ENCODE peak calls at places on chromosomes 3 and 15, in four cellular contexts. One of them, this sample, is unnamed.

GRCh38 chr15:68376447-68377060 is 55.4 kb downstream of the ITGA11 start:
- DNase-seq in transverse colon: no peak
- DNase-seq in fibroblast of lung: no peak
- DNase-seq in tibial nerve: no peak
- DNase-seq in this sample: no peak

GRCh38 chr3:15519096-15519495 is 2.4 kb downstream of the COLQ start:
- DNase-seq in transverse colon: no peak
- DNase-seq in fibroblast of lung: no peak
- DNase-seq in tibial nerve: no peak
- DNase-seq in this sample: no peak

GRCh38 chr3:126180477-126181397 is at the start of gene ALDH1L1:
- DNase-seq in transverse colon: peak
- DNase-seq in fibroblast of lung: peak
- DNase-seq in tibial nerve: peak
- DNase-seq in this sample: peak

GRCh38 chr3:164365242-164365641 is 713.1 kb downstream of the SI start:
- DNase-seq in transverse colon: no peak
- DNase-seq in fibroblast of lung: no peak
- DNase-seq in tibial nerve: no peak
- DNase-seq in this sample: no peak

GRCh38 chr3:129268396-129268795 is 10.3 kb upstream of the HMCES start:
- DNase-seq in transverse colon: no peak
- DNase-seq in fibroblast of lung: no peak
- DNase-seq in tibial nerve: no peak
- DNase-seq in this sample: no peak

GRCh38 chr3:127159547-127159946 is 33.4 kb upstream of the PRR23E start:
- DNase-seq in transverse colon: no peak
- DNase-seq in fibroblast of lung: no peak
- DNase-seq in tibial nerve: no peak
- DNase-seq in this sample: no peak

GRCh38 chr3:12046406-12046805 is 42.2 kb downstream of the SYN2 start:
- DNase-seq in transverse colon: no peak
- DNase-seq in fibroblast of lung: peak
- DNase-seq in tibial nerve: no peak
- DNase-seq in this sample: peak

GRCh38 chr3:126129408-126129891 is 45.5 kb upstream of the SLC41A3 start:
- DNase-seq in transverse colon: peak
- DNase-seq in fibroblast of lung: peak
- DNase-seq in tibial nerve: no peak
- DNase-seq in this sample: peak

GRCh38 chr3:69085543-69086132 is 901 bp downstream of the ARL6IP5 start:
- DNase-seq in transverse colon: peak
- DNase-seq in fibroblast of lung: peak
- DNase-seq in tibial nerve: no peak
- DNase-seq in this sample: peak

GRCh38 chr3:10707089-10707983 is 108.7 kb upstream of the SLC6A11 start:
- DNase-seq in transverse colon: no peak
- DNase-seq in fibroblast of lung: no peak
- DNase-seq in tibial nerve: no peak
- DNase-seq in this sample: no peak

GRCh38 chr3:36521007-36521379 is 140.7 kb downstream of the STAC start:
- DNase-seq in transverse colon: no peak
- DNase-seq in fibroblast of lung: no peak
- DNase-seq in tibial nerve: no peak
- DNase-seq in this sample: no peak

GRCh38 chr3:46857485-46858341 is 5.5 kb downstream of the MYL3 start:
- DNase-seq in transverse colon: no peak
- DNase-seq in fibroblast of lung: no peak
- DNase-seq in tibial nerve: no peak
- DNase-seq in this sample: no peak

GRCh38 chr15:38453971-38454686 is at the start of gene FAM98B:
- DNase-seq in transverse colon: peak
- DNase-seq in fibroblast of lung: peak
- DNase-seq in tibial nerve: peak
- DNase-seq in this sample: peak

GRCh38 chr15:96184297-96184696 is 146.2 kb upstream of the NR2F2 start:
- DNase-seq in transverse colon: no peak
- DNase-seq in fibroblast of lung: no peak
- DNase-seq in tibial nerve: no peak
- DNase-seq in this sample: no peak

GRCh38 chr3:186261638-186262037 is 100.4 kb downstream of the DGKG start:
- DNase-seq in transverse colon: no peak
- DNase-seq in fibroblast of lung: no peak
- DNase-seq in tibial nerve: no peak
- DNase-seq in this sample: peak

GRCh38 chr15:57635300-57635944 is 43.7 kb downstream of the MYZAP start:
- DNase-seq in transverse colon: peak
- DNase-seq in fibroblast of lung: no peak
- DNase-seq in tibial nerve: no peak
- DNase-seq in this sample: no peak

GRCh38 chr15:89335289-89336041 is 841 bp upstream of the POLG start:
- DNase-seq in transverse colon: peak
- DNase-seq in fibroblast of lung: no peak
- DNase-seq in tibial nerve: peak
- DNase-seq in this sample: no peak

GRCh38 chr3:161273589-161274218 is 52.6 kb downstream of the NMD3 start:
- DNase-seq in transverse colon: no peak
- DNase-seq in fibroblast of lung: peak
- DNase-seq in tibial nerve: peak
- DNase-seq in this sample: peak

GRCh38 chr15:41473418-41473817 is 20.3 kb upstream of the ITPKA start:
- DNase-seq in transverse colon: no peak
- DNase-seq in fibroblast of lung: no peak
- DNase-seq in tibial nerve: no peak
- DNase-seq in this sample: no peak

GRCh38 chr3:184656430-184656990 is 55.4 kb downstream of the MAGEF1 start:
- DNase-seq in transverse colon: no peak
- DNase-seq in fibroblast of lung: no peak
- DNase-seq in tibial nerve: no peak
- DNase-seq in this sample: no peak

GRCh38 chr15:70376929-70377691 is 279.4 kb upstream of the TLE3 start:
- DNase-seq in transverse colon: peak
- DNase-seq in fibroblast of lung: peak
- DNase-seq in tibial nerve: peak
- DNase-seq in this sample: peak

GRCh38 chr15:85047271-85047948 is 65.8 kb downstream of the PDE8A start:
- DNase-seq in transverse colon: peak
- DNase-seq in fibroblast of lung: peak
- DNase-seq in tibial nerve: peak
- DNase-seq in this sample: peak

GRCh38 chr15:70605606-70606410 is 157.6 kb downstream of the UACA start:
- DNase-seq in transverse colon: peak
- DNase-seq in fibroblast of lung: peak
- DNase-seq in tibial nerve: peak
- DNase-seq in this sample: peak

GRCh38 chr15:80761754-80762153 is 17.4 kb upstream of the CEMIP start:
- DNase-seq in transverse colon: no peak
- DNase-seq in fibroblast of lung: no peak
- DNase-seq in tibial nerve: no peak
- DNase-seq in this sample: no peak

GRCh38 chr3:122299872-122300460 is 25.1 kb upstream of the CSTA start:
- DNase-seq in transverse colon: no peak
- DNase-seq in fibroblast of lung: peak
- DNase-seq in tibial nerve: peak
- DNase-seq in this sample: peak

GRCh38 chr3:99839613-99840012 is 22.0 kb downstream of the CMSS1 start:
- DNase-seq in transverse colon: no peak
- DNase-seq in fibroblast of lung: no peak
- DNase-seq in tibial nerve: no peak
- DNase-seq in this sample: no peak

GRCh38 chr3:141709126-141709770 is 28.9 kb upstream of the RNF7 start:
- DNase-seq in transverse colon: no peak
- DNase-seq in fibroblast of lung: no peak
- DNase-seq in tibial nerve: no peak
- DNase-seq in this sample: no peak

GRCh38 chr3:5021571-5022092 is 42.4 kb downstream of the BHLHE40 start:
- DNase-seq in transverse colon: no peak
- DNase-seq in fibroblast of lung: peak
- DNase-seq in tibial nerve: no peak
- DNase-seq in this sample: peak

GRCh38 chr3:188320757-188321156 is 166.8 kb downstream of the LPP start:
- DNase-seq in transverse colon: no peak
- DNase-seq in fibroblast of lung: no peak
- DNase-seq in tibial nerve: no peak
- DNase-seq in this sample: peak

DNA sequence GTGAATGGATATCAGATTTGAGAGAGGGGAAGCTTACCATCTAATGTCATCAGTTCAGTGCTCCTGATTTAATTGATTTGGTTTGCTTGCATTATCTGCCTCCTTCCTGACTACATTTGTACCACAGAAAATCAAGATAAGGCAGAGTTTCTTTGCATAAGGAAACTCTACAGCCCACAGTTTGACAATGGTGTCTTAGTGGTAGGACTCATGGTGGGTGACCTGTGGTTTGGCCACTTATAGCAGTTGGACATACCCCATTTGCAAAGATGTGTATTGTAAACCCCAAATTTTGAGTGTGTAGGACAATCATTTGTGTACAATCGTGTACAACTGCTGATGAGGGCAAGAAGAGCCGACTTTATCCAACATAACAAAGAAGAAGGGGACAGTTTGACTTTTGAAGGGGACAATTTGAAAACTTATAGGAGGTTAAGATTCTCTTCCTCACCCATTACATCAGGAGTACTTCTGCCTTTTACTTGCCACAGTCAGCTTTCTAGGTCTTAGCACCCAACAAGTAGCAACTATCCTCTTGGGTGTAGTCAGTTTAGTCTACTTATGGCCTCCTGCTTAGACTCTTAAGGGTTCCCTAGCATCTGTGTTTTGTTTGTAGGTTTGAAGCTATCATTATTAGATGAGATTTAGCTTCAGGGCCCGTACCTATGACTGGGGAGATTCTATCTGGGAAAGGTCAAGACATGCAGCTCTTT is 6.2 kb downstream of the TGFBR2 start:
- DNase-seq in transverse colon: no peak
- DNase-seq in fibroblast of lung: no peak
- DNase-seq in tibial nerve: no peak
- DNase-seq in this sample: no peak
- H3K4me3 ChIP-seq in transverse colon: peak
- H3K4me3 ChIP-seq in fibroblast of lung: no peak
- H3K4me3 ChIP-seq in tibial nerve: no peak
- H3K4me3 ChIP-seq in this sample: no peak

DNA sequence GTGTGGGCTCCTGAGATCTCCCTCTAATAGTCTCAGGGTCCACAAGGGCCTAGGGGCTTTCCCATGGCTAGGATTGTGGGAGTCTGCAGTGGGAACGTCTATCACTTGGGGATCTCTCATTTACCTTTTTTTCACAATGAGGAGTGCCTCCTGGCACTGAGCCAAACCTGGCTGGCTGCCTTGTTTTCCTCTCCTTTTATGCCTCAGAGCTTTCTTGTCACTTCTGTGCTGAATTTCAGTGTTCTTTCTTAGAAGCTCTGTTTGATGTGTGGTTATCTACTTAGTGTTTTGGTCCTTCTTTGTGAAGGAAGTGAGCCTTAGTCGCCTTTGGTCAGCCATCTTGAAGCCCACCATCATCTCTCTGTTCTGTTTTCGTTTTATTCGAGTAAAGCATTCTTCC is 33.9 kb downstream of the DOCK3 start:
- DNase-seq in transverse colon: no peak
- DNase-seq in fibroblast of lung: no peak
- DNase-seq in tibial nerve: no peak
- DNase-seq in this sample: no peak
- TF ChIP-seq CTCF in transverse colon: no peak
- TF ChIP-seq CTCF in fibroblast of lung: no peak
- TF ChIP-seq CTCF in tibial nerve: no peak
- TF ChIP-seq CTCF in this sample: no peak

GRCh38 chr3:123446210-123446609 is 2.7 kb downstream of the ADCY5 start:
- DNase-seq in transverse colon: no peak
- DNase-seq in fibroblast of lung: no peak
- DNase-seq in tibial nerve: no peak
- DNase-seq in this sample: no peak
- H3K4me3 ChIP-seq in transverse colon: peak
- H3K4me3 ChIP-seq in fibroblast of lung: no peak
- H3K4me3 ChIP-seq in tibial nerve: no peak
- H3K4me3 ChIP-seq in this sample: no peak

GRCh38 chr3:61202086-61202485 is 49.2 kb downstream of the FHIT start:
- DNase-seq in transverse colon: no peak
- DNase-seq in fibroblast of lung: no peak
- DNase-seq in tibial nerve: no peak
- DNase-seq in this sample: no peak
- TF ChIP-seq CTCF in transverse colon: no peak
- TF ChIP-seq CTCF in fibroblast of lung: no peak
- TF ChIP-seq CTCF in tibial nerve: no peak
- TF ChIP-seq CTCF in this sample: no peak